ENCODE peak calls at places on chromosomes 6 and 20, in six cellular contexts. One of them, this sample, is unnamed.

GRCh38 chr6:51360287-51360686 is 541.6 kb downstream of the TFAP2B start:
- DNase-seq in stimulated activated CD4-positive, alpha-beta T cell treated with anti-CD3 and anti-CD28 coated beads, Interleukin-2, amount 100 ng/mL, for 24 hours: no peak
- DNase-seq in fibroblast of the aortic adventitia: no peak
- DNase-seq in astrocyte: no peak
- DNase-seq in stimulated activated naive B cell treated with anti-CD40 and anti-IgM and Interleukin-4, amounts not matched to agents 10 μg/mL and 1 μg/mL and 100 μg/mL, for 72 hours: no peak
- DNase-seq in brain microvascular endothelial cell: no peak
- DNase-seq in this sample: no peak

GRCh38 chr20:4688342-4688741 is 33.4 kb upstream of the PRND start:
- DNase-seq in stimulated activated CD4-positive, alpha-beta T cell treated with anti-CD3 and anti-CD28 coated beads, Interleukin-2, amount 100 ng/mL, for 24 hours: no peak
- DNase-seq in fibroblast of the aortic adventitia: no peak
- DNase-seq in astrocyte: no peak
- DNase-seq in stimulated activated naive B cell treated with anti-CD40 and anti-IgM and Interleukin-4, amounts not matched to agents 10 μg/mL and 1 μg/mL and 100 μg/mL, for 72 hours: no peak
- DNase-seq in brain microvascular endothelial cell: no peak
- DNase-seq in this sample: no peak

GRCh38 chr20:38293490-38294333 is 10.2 kb upstream of the BPI start:
- DNase-seq in stimulated activated CD4-positive, alpha-beta T cell treated with anti-CD3 and anti-CD28 coated beads, Interleukin-2, amount 100 ng/mL, for 24 hours: no peak
- DNase-seq in fibroblast of the aortic adventitia: no peak
- DNase-seq in astrocyte: peak
- DNase-seq in stimulated activated naive B cell treated with anti-CD40 and anti-IgM and Interleukin-4, amounts not matched to agents 10 μg/mL and 1 μg/mL and 100 μg/mL, for 72 hours: no peak
- DNase-seq in brain microvascular endothelial cell: no peak
- DNase-seq in this sample: no peak

GRCh38 chr6:82270791-82271392 is 23.3 kb upstream of the IBTK start:
- DNase-seq in stimulated activated CD4-positive, alpha-beta T cell treated with anti-CD3 and anti-CD28 coated beads, Interleukin-2, amount 100 ng/mL, for 24 hours: no peak
- DNase-seq in fibroblast of the aortic adventitia: peak
- DNase-seq in astrocyte: peak
- DNase-seq in stimulated activated naive B cell treated with anti-CD40 and anti-IgM and Interleukin-4, amounts not matched to agents 10 μg/mL and 1 μg/mL and 100 μg/mL, for 72 hours: no peak
- DNase-seq in brain microvascular endothelial cell: no peak
- DNase-seq in this sample: peak

GRCh38 chr6:157613011-157613522 is 210.0 kb upstream of the SNX9 start:
- DNase-seq in stimulated activated CD4-positive, alpha-beta T cell treated with anti-CD3 and anti-CD28 coated beads, Interleukin-2, amount 100 ng/mL, for 24 hours: no peak
- DNase-seq in fibroblast of the aortic adventitia: peak
- DNase-seq in astrocyte: peak
- DNase-seq in stimulated activated naive B cell treated with anti-CD40 and anti-IgM and Interleukin-4, amounts not matched to agents 10 μg/mL and 1 μg/mL and 100 μg/mL, for 72 hours: no peak
- DNase-seq in brain microvascular endothelial cell: peak
- DNase-seq in this sample: no peak

GRCh38 chr6:15369838-15370237 is 124.0 kb downstream of the JARID2 start:
- DNase-seq in stimulated activated CD4-positive, alpha-beta T cell treated with anti-CD3 and anti-CD28 coated beads, Interleukin-2, amount 100 ng/mL, for 24 hours: no peak
- DNase-seq in fibroblast of the aortic adventitia: no peak
- DNase-seq in astrocyte: no peak
- DNase-seq in stimulated activated naive B cell treated with anti-CD40 and anti-IgM and Interleukin-4, amounts not matched to agents 10 μg/mL and 1 μg/mL and 100 μg/mL, for 72 hours: no peak
- DNase-seq in brain microvascular endothelial cell: no peak
- DNase-seq in this sample: no peak

GRCh38 chr6:13810688-13811446 is 3.5 kb downstream of the MCUR1 start:
- DNase-seq in stimulated activated CD4-positive, alpha-beta T cell treated with anti-CD3 and anti-CD28 coated beads, Interleukin-2, amount 100 ng/mL, for 24 hours: no peak
- DNase-seq in fibroblast of the aortic adventitia: peak
- DNase-seq in astrocyte: no peak
- DNase-seq in stimulated activated naive B cell treated with anti-CD40 and anti-IgM and Interleukin-4, amounts not matched to agents 10 μg/mL and 1 μg/mL and 100 μg/mL, for 72 hours: no peak
- DNase-seq in brain microvascular endothelial cell: no peak
- DNase-seq in this sample: no peak

GRCh38 chr20:50762045-50762422 is 30.7 kb downstream of the PARD6B start:
- DNase-seq in stimulated activated CD4-positive, alpha-beta T cell treated with anti-CD3 and anti-CD28 coated beads, Interleukin-2, amount 100 ng/mL, for 24 hours: no peak
- DNase-seq in fibroblast of the aortic adventitia: peak
- DNase-seq in astrocyte: no peak
- DNase-seq in stimulated activated naive B cell treated with anti-CD40 and anti-IgM and Interleukin-4, amounts not matched to agents 10 μg/mL and 1 μg/mL and 100 μg/mL, for 72 hours: no peak
- DNase-seq in brain microvascular endothelial cell: no peak
- DNase-seq in this sample: no peak

GRCh38 chr6:106145741-106146227 is 59.6 kb downstream of the PRDM1 start:
- DNase-seq in stimulated activated CD4-positive, alpha-beta T cell treated with anti-CD3 and anti-CD28 coated beads, Interleukin-2, amount 100 ng/mL, for 24 hours: peak
- DNase-seq in fibroblast of the aortic adventitia: no peak
- DNase-seq in astrocyte: peak
- DNase-seq in stimulated activated naive B cell treated with anti-CD40 and anti-IgM and Interleukin-4, amounts not matched to agents 10 μg/mL and 1 μg/mL and 100 μg/mL, for 72 hours: no peak
- DNase-seq in brain microvascular endothelial cell: peak
- DNase-seq in this sample: no peak

GRCh38 chr6:84769247-84769646 is 4.8 kb upstream of the TBX18 start:
- DNase-seq in stimulated activated CD4-positive, alpha-beta T cell treated with anti-CD3 and anti-CD28 coated beads, Interleukin-2, amount 100 ng/mL, for 24 hours: no peak
- DNase-seq in fibroblast of the aortic adventitia: no peak
- DNase-seq in astrocyte: no peak
- DNase-seq in stimulated activated naive B cell treated with anti-CD40 and anti-IgM and Interleukin-4, amounts not matched to agents 10 μg/mL and 1 μg/mL and 100 μg/mL, for 72 hours: no peak
- DNase-seq in brain microvascular endothelial cell: peak
- DNase-seq in this sample: no peak

GRCh38 chr6:121305957-121306607 is 28.2 kb downstream of the TBC1D32 start:
- DNase-seq in stimulated activated CD4-positive, alpha-beta T cell treated with anti-CD3 and anti-CD28 coated beads, Interleukin-2, amount 100 ng/mL, for 24 hours: no peak
- DNase-seq in fibroblast of the aortic adventitia: peak
- DNase-seq in astrocyte: peak
- DNase-seq in stimulated activated naive B cell treated with anti-CD40 and anti-IgM and Interleukin-4, amounts not matched to agents 10 μg/mL and 1 μg/mL and 100 μg/mL, for 72 hours: no peak
- DNase-seq in brain microvascular endothelial cell: no peak
- DNase-seq in this sample: peak

GRCh38 chr6:139060332-139060731 is 31.8 kb downstream of the ABRACL start:
- DNase-seq in stimulated activated CD4-positive, alpha-beta T cell treated with anti-CD3 and anti-CD28 coated beads, Interleukin-2, amount 100 ng/mL, for 24 hours: peak
- DNase-seq in fibroblast of the aortic adventitia: peak
- DNase-seq in astrocyte: peak
- DNase-seq in stimulated activated naive B cell treated with anti-CD40 and anti-IgM and Interleukin-4, amounts not matched to agents 10 μg/mL and 1 μg/mL and 100 μg/mL, for 72 hours: no peak
- DNase-seq in brain microvascular endothelial cell: peak
- DNase-seq in this sample: no peak

GRCh38 chr20:48826883-48827771 is 672 bp downstream of the PREX1 start:
- DNase-seq in stimulated activated CD4-positive, alpha-beta T cell treated with anti-CD3 and anti-CD28 coated beads, Interleukin-2, amount 100 ng/mL, for 24 hours: peak
- DNase-seq in fibroblast of the aortic adventitia: no peak
- DNase-seq in astrocyte: no peak
- DNase-seq in stimulated activated naive B cell treated with anti-CD40 and anti-IgM and Interleukin-4, amounts not matched to agents 10 μg/mL and 1 μg/mL and 100 μg/mL, for 72 hours: peak
- DNase-seq in brain microvascular endothelial cell: no peak
- DNase-seq in this sample: peak

GRCh38 chr6:7631466-7631865 is 41.5 kb downstream of the SNRNP48 start:
- DNase-seq in stimulated activated CD4-positive, alpha-beta T cell treated with anti-CD3 and anti-CD28 coated beads, Interleukin-2, amount 100 ng/mL, for 24 hours: no peak
- DNase-seq in fibroblast of the aortic adventitia: no peak
- DNase-seq in astrocyte: no peak
- DNase-seq in stimulated activated naive B cell treated with anti-CD40 and anti-IgM and Interleukin-4, amounts not matched to agents 10 μg/mL and 1 μg/mL and 100 μg/mL, for 72 hours: no peak
- DNase-seq in brain microvascular endothelial cell: no peak
- DNase-seq in this sample: no peak

GRCh38 chr6:28884423-28885148 is 39.2 kb downstream of the TRIM27 start:
- DNase-seq in stimulated activated CD4-positive, alpha-beta T cell treated with anti-CD3 and anti-CD28 coated beads, Interleukin-2, amount 100 ng/mL, for 24 hours: peak
- DNase-seq in fibroblast of the aortic adventitia: no peak
- DNase-seq in astrocyte: no peak
- DNase-seq in stimulated activated naive B cell treated with anti-CD40 and anti-IgM and Interleukin-4, amounts not matched to agents 10 μg/mL and 1 μg/mL and 100 μg/mL, for 72 hours: peak
- DNase-seq in brain microvascular endothelial cell: no peak
- DNase-seq in this sample: no peak

GRCh38 chr6:113396644-113397201 is 460.4 kb upstream of the MARCKS start:
- DNase-seq in stimulated activated CD4-positive, alpha-beta T cell treated with anti-CD3 and anti-CD28 coated beads, Interleukin-2, amount 100 ng/mL, for 24 hours: no peak
- DNase-seq in fibroblast of the aortic adventitia: peak
- DNase-seq in astrocyte: peak
- DNase-seq in stimulated activated naive B cell treated with anti-CD40 and anti-IgM and Interleukin-4, amounts not matched to agents 10 μg/mL and 1 μg/mL and 100 μg/mL, for 72 hours: no peak
- DNase-seq in brain microvascular endothelial cell: no peak
- DNase-seq in this sample: no peak

GRCh38 chr20:53859684-53860083 is 210.7 kb downstream of the BCAS1 start:
- DNase-seq in stimulated activated CD4-positive, alpha-beta T cell treated with anti-CD3 and anti-CD28 coated beads, Interleukin-2, amount 100 ng/mL, for 24 hours: no peak
- DNase-seq in fibroblast of the aortic adventitia: peak
- DNase-seq in astrocyte: no peak
- DNase-seq in stimulated activated naive B cell treated with anti-CD40 and anti-IgM and Interleukin-4, amounts not matched to agents 10 μg/mL and 1 μg/mL and 100 μg/mL, for 72 hours: no peak
- DNase-seq in brain microvascular endothelial cell: no peak
- DNase-seq in this sample: no peak

GRCh38 chr20:42639140-42639539 is 550.6 kb downstream of the PTPRT start:
- DNase-seq in stimulated activated CD4-positive, alpha-beta T cell treated with anti-CD3 and anti-CD28 coated beads, Interleukin-2, amount 100 ng/mL, for 24 hours: no peak
- DNase-seq in fibroblast of the aortic adventitia: no peak
- DNase-seq in astrocyte: no peak
- DNase-seq in stimulated activated naive B cell treated with anti-CD40 and anti-IgM and Interleukin-4, amounts not matched to agents 10 μg/mL and 1 μg/mL and 100 μg/mL, for 72 hours: no peak
- DNase-seq in brain microvascular endothelial cell: no peak
- DNase-seq in this sample: no peak

GRCh38 chr6:5110246-5110645 is 25.1 kb downstream of the PPP1R3G start:
- DNase-seq in stimulated activated CD4-positive, alpha-beta T cell treated with anti-CD3 and anti-CD28 coated beads, Interleukin-2, amount 100 ng/mL, for 24 hours: no peak
- DNase-seq in fibroblast of the aortic adventitia: no peak
- DNase-seq in astrocyte: no peak
- DNase-seq in stimulated activated naive B cell treated with anti-CD40 and anti-IgM and Interleukin-4, amounts not matched to agents 10 μg/mL and 1 μg/mL and 100 μg/mL, for 72 hours: no peak
- DNase-seq in brain microvascular endothelial cell: no peak
- DNase-seq in this sample: no peak

GRCh38 chr6:89432875-89433636 is at the start of gene ANKRD6:
- DNase-seq in stimulated activated CD4-positive, alpha-beta T cell treated with anti-CD3 and anti-CD28 coated beads, Interleukin-2, amount 100 ng/mL, for 24 hours: peak
- DNase-seq in fibroblast of the aortic adventitia: peak
- DNase-seq in astrocyte: no peak
- DNase-seq in stimulated activated naive B cell treated with anti-CD40 and anti-IgM and Interleukin-4, amounts not matched to agents 10 μg/mL and 1 μg/mL and 100 μg/mL, for 72 hours: peak
- DNase-seq in brain microvascular endothelial cell: peak
- DNase-seq in this sample: peak

GRCh38 chr20:25580711-25581110 is 4.6 kb downstream of the NINL start:
- DNase-seq in stimulated activated CD4-positive, alpha-beta T cell treated with anti-CD3 and anti-CD28 coated beads, Interleukin-2, amount 100 ng/mL, for 24 hours: no peak
- DNase-seq in fibroblast of the aortic adventitia: peak
- DNase-seq in astrocyte: peak
- DNase-seq in stimulated activated naive B cell treated with anti-CD40 and anti-IgM and Interleukin-4, amounts not matched to agents 10 μg/mL and 1 μg/mL and 100 μg/mL, for 72 hours: no peak
- DNase-seq in brain microvascular endothelial cell: no peak
- DNase-seq in this sample: no peak

GRCh38 chr6:107121964-107122495 is 6.7 kb upstream of the BEND3 start:
- DNase-seq in stimulated activated CD4-positive, alpha-beta T cell treated with anti-CD3 and anti-CD28 coated beads, Interleukin-2, amount 100 ng/mL, for 24 hours: no peak
- DNase-seq in fibroblast of the aortic adventitia: no peak
- DNase-seq in astrocyte: no peak
- DNase-seq in stimulated activated naive B cell treated with anti-CD40 and anti-IgM and Interleukin-4, amounts not matched to agents 10 μg/mL and 1 μg/mL and 100 μg/mL, for 72 hours: no peak
- DNase-seq in brain microvascular endothelial cell: no peak
- DNase-seq in this sample: no peak

GRCh38 chr6:170182093-170182780 is 108.6 kb downstream of the DLL1 start:
- DNase-seq in stimulated activated CD4-positive, alpha-beta T cell treated with anti-CD3 and anti-CD28 coated beads, Interleukin-2, amount 100 ng/mL, for 24 hours: no peak
- DNase-seq in fibroblast of the aortic adventitia: no peak
- DNase-seq in astrocyte: no peak
- DNase-seq in stimulated activated naive B cell treated with anti-CD40 and anti-IgM and Interleukin-4, amounts not matched to agents 10 μg/mL and 1 μg/mL and 100 μg/mL, for 72 hours: no peak
- DNase-seq in brain microvascular endothelial cell: no peak
- DNase-seq in this sample: no peak

GRCh38 chr20:57909763-57910331 is 200.0 kb upstream of the PMEPA1 start:
- DNase-seq in stimulated activated CD4-positive, alpha-beta T cell treated with anti-CD3 and anti-CD28 coated beads, Interleukin-2, amount 100 ng/mL, for 24 hours: no peak
- DNase-seq in fibroblast of the aortic adventitia: no peak
- DNase-seq in astrocyte: no peak
- DNase-seq in stimulated activated naive B cell treated with anti-CD40 and anti-IgM and Interleukin-4, amounts not matched to agents 10 μg/mL and 1 μg/mL and 100 μg/mL, for 72 hours: no peak
- DNase-seq in brain microvascular endothelial cell: no peak
- DNase-seq in this sample: no peak

GRCh38 chr6:53014034-53014433 is 18.9 kb upstream of the GSTA4 start:
- DNase-seq in stimulated activated CD4-positive, alpha-beta T cell treated with anti-CD3 and anti-CD28 coated beads, Interleukin-2, amount 100 ng/mL, for 24 hours: no peak
- DNase-seq in fibroblast of the aortic adventitia: peak
- DNase-seq in astrocyte: no peak
- DNase-seq in stimulated activated naive B cell treated with anti-CD40 and anti-IgM and Interleukin-4, amounts not matched to agents 10 μg/mL and 1 μg/mL and 100 μg/mL, for 72 hours: no peak
- DNase-seq in brain microvascular endothelial cell: no peak
- DNase-seq in this sample: no peak